ENCODE peak calls at places on chromosomes 13 and 19, in eight cellular contexts. X, O, I, A, Y, P, E and U are unnamed samples.

GRCh38 chr19:3516675-3517207 is 10.6 kb downstream of the FZR1 start:
- DNase-seq in X (peak; percentile 24), O (no peak), I (peak; percentile 59), A (no peak), Y (peak; percentile 16), P (peak; percentile 46), E (no peak), U (peak; percentile 66)

GRCh38 chr19:6273701-6274601 is 5.8 kb downstream of the MLLT1 start:
- DNase-seq in X (peak; percentile 78), O (peak; percentile 95), I (peak; percentile 91), A (peak; percentile 87), Y (peak; percentile 86), P (no peak), E (peak; percentile 91), U (no peak)

GRCh38 chr13:51221674-51222509 is at the start of gene FAM124A:
- DNase-seq in X (peak; percentile 62), O (no peak), I (peak; percentile 38), A (peak; percentile 51), Y (no peak), P (no peak), E (peak; percentile 20), U (peak; percentile 39)

GRCh38 chr13:53064721-53065120 is 36.1 kb downstream of the OLFM4 start:
- DNase-seq in X (no peak), O (no peak), I (peak; percentile 83), A (no peak), Y (no peak), P (no peak), E (no peak), U (no peak)

GRCh38 chr13:98353750-98354149 is 176.7 kb upstream of the RNF113B start:
- DNase-seq in X (no peak), O (no peak), I (no peak), A (no peak), Y (no peak), P (no peak), E (no peak), U (no peak)

GRCh38 chr13:32501058-32501457 is 37.5 kb downstream of the N4BP2L2 start:
- DNase-seq in X (no peak), O (no peak), I (no peak), A (no peak), Y (no peak), P (no peak), E (no peak), U (no peak)

GRCh38 chr19:17829855-17830566 is 8.7 kb upstream of the INSL3 start:
- DNase-seq in X (no peak), O (no peak), I (no peak), A (peak; percentile 89), Y (no peak), P (no peak), E (peak; percentile 21), U (no peak)

GRCh38 chr13:97496511-97496910 is 62.5 kb downstream of the RAP2A start:
- DNase-seq in X (no peak), O (no peak), I (no peak), A (no peak), Y (no peak), P (no peak), E (peak; percentile 70), U (no peak)

GRCh38 chr13:44662515-44662914 is 86.4 kb upstream of the TSC22D1 start:
- DNase-seq in X (no peak), O (no peak), I (no peak), A (no peak), Y (no peak), P (no peak), E (no peak), U (no peak)

GRCh38 chr19:38152461-38153379 is 71.3 kb downstream of the DPF1 start:
- DNase-seq in X (no peak), O (peak; percentile 13), I (no peak), A (no peak), Y (no peak), P (no peak), E (peak; percentile 41), U (no peak)

GRCh38 chr13:80363890-80364503 is 23.1 kb upstream of the SPRY2 start:
- DNase-seq in X (no peak), O (peak; percentile 64), I (no peak), A (no peak), Y (no peak), P (no peak), E (peak; percentile 64), U (no peak)

GRCh38 chr19:53612762-53613526 is 18.9 kb upstream of the DPRX start:
- DNase-seq in X (no peak), O (no peak), I (peak; percentile 3), A (no peak), Y (no peak), P (no peak), E (no peak), U (no peak)

GRCh38 chr19:18167975-18168645 is 5.5 kb upstream of the IFI30 start:
- DNase-seq in X (peak; percentile 51), O (peak; percentile 47), I (no peak), A (no peak), Y (no peak), P (peak; percentile 65), E (no peak), U (peak; percentile 55)

GRCh38 chr13:113469582-113469981 is 16.3 kb upstream of the ADPRHL1 start:
- DNase-seq in X (no peak), O (no peak), I (no peak), A (no peak), Y (no peak), P (no peak), E (no peak), U (no peak)

GRCh38 chr19:35897706-35898451 is 2.5 kb downstream of the NFKBID start:
- DNase-seq in X (no peak), O (no peak), I (no peak), A (no peak), Y (no peak), P (no peak), E (no peak), U (no peak)

GRCh38 chr13:43472980-43473379 is 313.8 kb downstream of the ENOX1 start:
- DNase-seq in X (no peak), O (peak; percentile 55), I (no peak), A (no peak), Y (no peak), P (no peak), E (no peak), U (no peak)

GRCh38 chr13:97228850-97229521 is 6.9 kb downstream of the MBNL2 start:
- DNase-seq in X (no peak), O (no peak), I (no peak), A (no peak), Y (no peak), P (no peak), E (no peak), U (no peak)

GRCh38 chr19:51119089-51119488 is 5.6 kb upstream of the SIGLEC9 start:
- DNase-seq in X (no peak), O (no peak), I (no peak), A (no peak), Y (no peak), P (no peak), E (no peak), U (no peak)

GRCh38 chr19:19444694-19445155 is 39.2 kb downstream of the GATAD2A start:
- DNase-seq in X (no peak), O (peak; percentile 43), I (no peak), A (no peak), Y (no peak), P (no peak), E (no peak), U (no peak)

GRCh38 chr13:107669356-107669755 is 546.0 kb downstream of the LIG4 start:
- DNase-seq in X (no peak), O (peak; percentile 12), I (no peak), A (no peak), Y (no peak), P (no peak), E (no peak), U (no peak)

GRCh38 chr13:107665926-107666458 is 549.3 kb downstream of the LIG4 start:
- DNase-seq in X (no peak), O (peak; percentile 3), I (no peak), A (no peak), Y (no peak), P (no peak), E (no peak), U (no peak)
- H3K4me3 ChIP-seq in X (no peak overlapping the region), O (no peak overlapping the region), I (no peak overlapping the region), A (no peak overlapping the region), Y (no peak overlapping the region), P (no peak overlapping the region), E (no peak overlapping the region), U (no peak overlapping the region)

DNA sequence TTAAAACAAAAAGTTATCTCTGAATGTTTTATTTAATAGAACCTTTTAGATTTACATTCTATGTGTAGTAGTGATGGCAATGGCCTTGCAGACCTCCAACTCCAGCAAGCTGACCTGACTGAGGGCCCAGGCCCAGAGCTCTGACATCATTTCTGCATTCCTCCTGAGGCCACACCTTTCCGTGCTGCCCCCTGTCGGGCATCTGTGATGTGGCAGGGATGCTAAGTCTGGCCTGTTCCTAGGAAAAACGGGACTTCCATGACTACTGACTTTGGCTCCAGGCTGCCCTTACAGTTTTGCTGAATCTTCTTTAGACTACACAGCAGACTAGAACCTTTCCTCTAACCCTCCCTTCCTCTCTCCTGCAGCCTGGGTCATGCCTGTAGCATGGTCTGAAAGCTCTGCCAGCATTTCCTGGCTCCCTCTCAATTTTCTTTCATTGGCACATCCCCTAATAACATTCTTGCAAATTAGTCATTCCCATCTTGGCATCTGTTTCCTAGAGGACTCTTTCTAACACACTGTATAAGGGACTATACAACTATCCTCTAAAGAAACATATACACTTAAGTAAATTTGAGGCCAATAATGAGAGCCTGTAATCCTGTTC is 249.0 kb downstream of the GPC5 start:
- DNase-seq in X (no peak), O (no peak), I (no peak), A (no peak), Y (no peak), P (no peak), E (peak; percentile 81), U (no peak)
- TF ChIP-seq CTCF in X (peak; percentile 38), O (peak; percentile 3), I (peak; percentile 3), A (no peak), Y (no peak), P (no peak), E (peak; percentile 50), U (peak; percentile 22)

DNA sequence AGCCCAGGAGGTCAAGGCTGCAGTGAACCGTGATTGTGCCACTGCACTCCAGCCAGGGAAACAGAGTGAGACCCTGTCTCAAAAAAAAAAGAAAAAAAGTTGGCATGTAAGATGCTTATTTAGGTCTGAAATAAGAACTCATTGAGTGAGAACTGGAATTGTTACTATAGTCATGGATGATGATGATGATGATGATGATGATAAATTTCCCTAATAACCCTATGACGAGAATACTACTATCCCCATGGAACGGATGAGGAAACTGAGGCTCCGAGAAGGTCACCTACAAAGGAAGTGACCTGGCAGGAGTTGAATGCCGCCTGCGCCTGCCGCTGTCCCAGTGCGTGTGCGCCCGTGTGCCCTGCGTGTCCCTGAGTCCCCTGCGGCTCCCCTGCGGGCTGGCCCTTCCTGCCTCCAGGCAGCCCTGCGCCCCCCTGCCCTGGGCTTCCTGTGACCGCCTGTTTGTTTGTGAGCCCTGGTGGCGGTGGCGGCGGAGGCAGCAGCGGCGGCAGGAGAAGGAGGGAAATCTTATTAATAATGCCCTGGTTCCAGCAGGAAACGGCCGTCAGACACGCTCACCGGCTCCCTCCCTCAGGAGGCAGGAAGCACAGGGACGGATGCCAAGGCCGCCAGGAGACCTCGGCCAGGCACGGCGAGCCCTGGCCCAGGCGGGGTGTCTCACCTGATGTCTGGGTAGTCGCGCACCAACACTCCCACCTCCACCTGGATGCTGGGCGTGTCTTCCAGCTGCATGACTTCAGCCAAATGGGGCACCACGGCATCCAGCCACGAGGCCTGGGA is 29.6 kb downstream of the EXOC3L2 start:
- DNase-seq in X (peak; percentile 38), O (no peak), I (peak; percentile 65), A (no peak), Y (no peak), P (no peak), E (no peak), U (no peak)
- H3K4me3 ChIP-seq in X (no peak overlapping the region), O (no peak overlapping the region), I (no peak overlapping the region), A (no peak overlapping the region), Y (no peak overlapping the region), P (no peak overlapping the region), E (no peak overlapping the region), U (no peak overlapping the region)

GRCh38 chr13:25980255-25980654 is 71.6 kb downstream of the SHISA2 start:
- DNase-seq in X (no peak), O (peak; percentile 22), I (peak; percentile 13), A (no peak), Y (no peak), P (no peak), E (peak; percentile 13), U (no peak)
- TF ChIP-seq CTCF in X (no peak), O (peak; percentile 22), I (peak; percentile 16), A (no peak), Y (no peak), P (no peak), E (peak; percentile 42), U (peak; percentile 3)